ENCODE peak calls at places on chromosomes 16 and 17, in five cellular contexts. S is SK-N-SH, N is OCI-LY7, W is GM23338, H is hepatocyte. Z is an unnamed sample. For H3K79me2 and H3K9me2, the result is how much of the 10 kb centered on the place peaks cover.

GRCh38 chr17:62130739-62131138 is 65.7 kb upstream of the MED13 start:
- DNase-seq in W (no peak), H (no peak), N (no peak), S (no peak), Z (no peak)

GRCh38 chr17:78753316-78754250 is 28.5 kb downstream of the CYTH1 start:
- DNase-seq in H (no peak), W (no peak), S (no peak), N (no peak), Z (no peak)

GRCh38 chr17:228223-228615 is 46.8 kb upstream of the DOC2B start:
- DNase-seq in H (no peak), W (no peak), N (no peak), S (no peak), Z (no peak)

GRCh38 chr17:3981455-3981854 is 17.2 kb upstream of the ATP2A3 start:
- DNase-seq in S (peak), W (peak), H (no peak), N (no peak), Z (no peak)

GRCh38 chr17:61486135-61487120 is 34.2 kb downstream of the TBX4 start:
- DNase-seq in H (no peak), S (peak), N (no peak), W (peak), Z (no peak)

GRCh38 chr17:2580641-2581040 is 12.8 kb upstream of the PAFAH1B1 start:
- DNase-seq in W (no peak), H (no peak), N (no peak), S (no peak), Z (no peak)

GRCh38 chr16:12260647-12261262 is 284.2 kb downstream of the SNX29 start:
- DNase-seq in W (peak), S (no peak), N (peak), H (peak), Z (no peak)

GRCh38 chr17:55166506-55166905 is 98.3 kb upstream of the HLF start:
- DNase-seq in S (no peak), H (no peak), N (no peak), W (no peak), Z (no peak)

GRCh38 chr16:62194828-62195227 is 158.6 kb upstream of the CDH8 start:
- DNase-seq in W (peak), N (no peak), H (no peak), S (peak), Z (no peak)

GRCh38 chr17:8835631-8836364 is 31.7 kb downstream of the PIK3R6 start:
- DNase-seq in S (no peak), W (no peak), N (no peak), H (no peak), Z (no peak)

GRCh38 chr17:2053380-2054261 is 1.3 kb upstream of the HIC1 start:
- DNase-seq in N (peak), W (peak), S (peak), H (peak), Z (peak)

GRCh38 chr16:54424043-54424451 is 137.5 kb upstream of the IRX3 start:
- DNase-seq in N (no peak), S (no peak), W (no peak), H (no peak), Z (no peak)

GRCh38 chr16:12618515-12618914 is 185.2 kb downstream of the CPPED1 start:
- DNase-seq in W (no peak), H (no peak), N (no peak), S (no peak), Z (no peak)

GRCh38 chr17:42378597-42379594 is 9.3 kb downstream of the STAT3 start:
- DNase-seq in H (no peak), S (no peak), W (peak), N (peak), Z (no peak)
- H3K79me2 ChIP-seq in H (half or more), S (half or more), W (half or more), N (under half), Z (under half)

DNA sequence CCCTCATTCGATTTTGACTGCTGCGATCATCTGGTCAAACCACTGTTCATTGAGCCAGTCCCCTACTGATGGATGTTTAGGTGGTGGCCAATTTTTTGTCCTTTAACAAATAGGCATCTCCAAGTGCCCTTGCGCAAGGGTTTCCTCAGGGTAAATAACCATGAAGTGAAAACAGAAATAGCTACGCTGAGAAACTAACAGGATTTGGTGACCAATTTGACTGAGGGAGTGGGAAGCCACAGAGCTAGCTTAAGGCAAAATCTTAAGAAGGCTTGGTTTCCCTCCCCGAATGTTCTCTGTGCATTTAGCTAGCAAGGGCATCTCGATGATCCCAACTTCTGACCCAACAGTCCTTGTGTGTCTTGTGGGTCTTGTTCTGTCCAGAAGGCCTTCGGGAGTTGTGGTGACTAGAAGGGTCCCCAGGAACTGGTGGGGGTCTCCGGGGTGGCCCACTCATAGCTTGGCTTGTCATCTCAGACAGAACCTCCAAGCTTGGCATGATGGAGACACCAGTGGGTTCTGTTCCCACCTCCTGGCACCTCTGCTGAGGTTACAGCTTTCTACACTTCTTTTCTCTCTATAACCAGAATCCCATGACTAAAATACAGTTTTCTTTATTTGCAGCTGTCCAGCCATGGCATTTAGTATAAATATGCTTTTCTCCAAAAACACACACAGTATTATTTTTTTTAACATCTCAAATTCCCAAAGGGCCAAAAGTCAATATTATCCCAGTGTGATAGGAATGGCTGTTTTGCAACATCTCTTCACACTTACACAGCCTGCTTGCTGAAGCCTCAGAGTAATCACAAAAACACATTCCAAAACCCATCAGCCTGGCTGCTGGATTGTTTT is 117.0 kb downstream of the SOCS1 start:
- DNase-seq in W (no peak), N (no peak), H (no peak), S (no peak), Z (no peak)
- H3K9me2 ChIP-seq in W (under half), N (under half), H (under half), S (under half), Z (under half)

GRCh38 chr16:24980077-24980793 is 34.9 kb downstream of the ARHGAP17 start:
- DNase-seq in S (no peak), W (no peak), N (peak), H (no peak), Z (no peak)
- H3K79me2 ChIP-seq in S (half or more), W (half or more), N (under half), H (half or more), Z (under half)

GRCh38 chr17:50476545-50477315 is 1.9 kb upstream of the RSAD1 start:
- DNase-seq in S (no peak), H (peak), N (no peak), W (no peak), Z (no peak)
- H3K9me2 ChIP-seq in S (under half), H (under half), N (under half), W (under half), Z (under half)

GRCh38 chr16:89219365-89219764 is 1.9 kb downstream of the ZNF778 start:
- DNase-seq in S (no peak), N (no peak), W (no peak), H (no peak), Z (no peak)
- H3K79me2 ChIP-seq in S (under half), N (under half), W (under half), H (under half), Z (under half)

DNA sequence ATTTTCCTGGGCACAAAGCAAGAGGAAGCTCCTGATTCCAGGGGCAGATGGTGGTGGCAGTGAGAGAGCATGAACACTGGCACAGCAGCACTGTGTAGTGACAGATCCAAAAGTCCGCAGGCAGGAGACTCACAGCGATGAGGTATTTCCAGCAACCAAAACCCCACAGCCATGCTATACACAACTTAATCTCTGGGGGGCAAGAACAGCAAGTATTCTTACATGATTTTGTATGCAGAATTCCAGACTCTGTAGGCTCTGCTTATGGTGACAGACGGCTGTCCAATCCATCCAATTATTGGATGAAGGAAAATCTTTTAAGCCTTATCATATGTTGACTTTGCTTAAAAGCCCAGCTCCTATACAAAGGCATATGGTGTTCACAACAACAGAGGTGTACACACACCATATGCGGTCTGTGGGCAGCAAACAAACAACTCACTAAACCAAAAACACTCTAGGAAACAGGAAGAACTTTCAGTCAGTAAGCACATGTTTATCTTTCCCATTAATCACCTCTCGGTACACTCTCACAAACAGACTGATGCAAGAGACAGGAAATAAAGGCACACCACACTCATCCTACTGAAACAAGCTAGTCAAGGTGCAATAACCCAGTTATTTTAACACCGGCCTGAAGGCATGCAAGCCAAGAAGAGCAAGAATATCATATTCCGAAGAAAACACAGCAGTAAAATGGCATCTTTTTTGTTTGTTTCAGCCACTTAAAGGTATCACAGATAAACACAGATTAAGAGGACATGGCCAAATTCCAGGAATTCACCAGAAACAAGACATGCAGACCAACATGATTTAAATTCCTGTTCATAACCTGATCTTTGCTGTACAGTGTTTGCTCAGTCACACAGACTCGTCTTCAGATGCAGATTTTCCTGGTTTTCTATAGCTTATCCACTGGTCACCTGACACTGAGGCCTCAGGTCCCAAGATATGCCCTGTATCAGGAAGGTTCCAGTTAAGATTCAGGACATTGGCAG is 47.8 kb downstream of the ERN1 start:
- DNase-seq in N (peak), S (peak), W (no peak), H (peak), Z (peak)
- H3K9me2 ChIP-seq in N (under half), S (under half), W (under half), H (under half), Z (under half)